ENCODE peak calls at places on chromosome 11, in five cellular contexts. Y is Kasumi-1, Q is Panc1, B is GM18507, W is stomach. D is an unnamed sample.

GRCh38 chr11:103920449-103920848 is 116.0 kb upstream of the DDI1 start:
- DNase-seq in Y (no peak), Q (no peak), B (no peak), W (no peak), D (no peak)

GRCh38 chr11:35621620-35622019 is 3.4 kb downstream of the FJX1 start:
- DNase-seq in Y (no peak), Q (no peak), B (no peak), W (no peak), D (no peak)

GRCh38 chr11:10514713-10515112 is 26.3 kb downstream of the RNF141 start:
- DNase-seq in Y (no peak), Q (no peak), B (no peak), W (no peak), D (no peak)

GRCh38 chr11:72189448-72190250 is 2.3 kb upstream of the FOLR1 start:
- DNase-seq in Y (no peak), Q (no peak), B (no peak), W (no peak), D (no peak)

GRCh38 chr11:86116386-86116726 is 47.5 kb upstream of the PICALM start:
- DNase-seq in Y (no peak), Q (no peak), B (peak), W (no peak), D (peak)

GRCh38 chr11:128407962-128408361 is 179.4 kb downstream of the ETS1 start:
- DNase-seq in Y (no peak), Q (no peak), B (no peak), W (no peak), D (no peak)

GRCh38 chr11:46039990-46040389 is 81.3 kb downstream of the PHF21A start:
- DNase-seq in Y (no peak), Q (no peak), B (no peak), W (no peak), D (no peak)

GRCh38 chr11:44828296-44828695 is 101.5 kb downstream of the TSPAN18 start:
- DNase-seq in Y (no peak), Q (no peak), B (no peak), W (no peak), D (no peak)

GRCh38 chr11:118067006-118067405 is 9.9 kb upstream of the TMPRSS4 start:
- DNase-seq in Y (no peak), Q (no peak), B (no peak), W (no peak), D (no peak)

GRCh38 chr11:132093861-132094260 is 723.4 kb downstream of the NTM start:
- DNase-seq in Y (no peak), Q (no peak), B (no peak), W (no peak), D (no peak)

GRCh38 chr11:74696932-74697687 is 34.1 kb downstream of the CHRDL2 start:
- DNase-seq in Y (no peak), Q (no peak), B (no peak), W (peak), D (peak)

GRCh38 chr11:107928046-107928766 is at the start of gene RAB39A:
- DNase-seq in Y (peak), Q (peak), B (peak), W (peak), D (peak)

GRCh38 chr11:47961383-47961782 is 19.0 kb upstream of the PTPRJ start:
- DNase-seq in Y (no peak), Q (no peak), B (no peak), W (no peak), D (no peak)

GRCh38 chr11:101010899-101011298 is 118.7 kb downstream of the PGR start:
- DNase-seq in Y (no peak), Q (no peak), B (no peak), W (no peak), D (peak)

GRCh38 chr11:117217141-117217609 is 14.7 kb downstream of the PCSK7 start:
- DNase-seq in Y (no peak), Q (no peak), B (no peak), W (no peak), D (no peak)

GRCh38 chr11:117604349-117604995 is 192.5 kb downstream of the DSCAML1 start:
- DNase-seq in Y (no peak), Q (no peak), B (no peak), W (no peak), D (no peak)

GRCh38 chr11:32333335-32333991 is 101.9 kb downstream of the WT1 start:
- DNase-seq in Y (no peak), Q (no peak), B (no peak), W (peak), D (no peak)

GRCh38 chr11:60818057-60818456 is 23.9 kb upstream of the CCDC86 start:
- DNase-seq in Y (no peak), Q (no peak), B (no peak), W (no peak), D (no peak)

GRCh38 chr11:61724437-61724836 is 28.0 kb upstream of the MYRF start:
- DNase-seq in Y (no peak), Q (no peak), B (no peak), W (no peak), D (no peak)

GRCh38 chr11:65826972-65827773 is 6.6 kb upstream of the SNX32 start:
- DNase-seq in Y (no peak), Q (no peak), B (no peak), W (no peak), D (no peak)

D was measured in kidney glomerular epithelial cell.